ENCODE peak calls at places on chromosomes 13 and 19, in five cellular contexts. X is neural progenitor cell, H is PC-3, V is HCT116, M is heart left ventricle. Z is an unnamed sample.

GRCh38 chr13:112752211-112752610 is 62.4 kb downstream of the ATP11A start:
- DNase-seq in M (no peak), X (no peak), V (no peak), H (no peak), Z (no peak)

GRCh38 chr19:17542042-17542441 is 13.4 kb upstream of the COLGALT1 start:
- DNase-seq in H (no peak), M (no peak), V (no peak), X (no peak), Z (no peak)

GRCh38 chr19:41859213-41859617 is 840 bp upstream of the RPS19 start:
- DNase-seq in X (no peak), M (no peak), V (no peak), H (no peak), Z (no peak)

GRCh38 chr13:76813874-76814273 is 72.3 kb downstream of the KCTD12 start:
- DNase-seq in M (no peak), X (no peak), H (no peak), V (no peak), Z (no peak)

GRCh38 chr19:16654621-16655020 is 5.3 kb downstream of the SMIM7 start:
- DNase-seq in V (no peak), X (no peak), M (no peak), H (no peak), Z (no peak)

GRCh38 chr13:80873589-80873988 is 532.7 kb upstream of the SPRY2 start:
- DNase-seq in M (no peak), X (no peak), V (no peak), H (peak), Z (no peak)

GRCh38 chr13:106911602-106912001 is 343.7 kb upstream of the ARGLU1 start:
- DNase-seq in M (no peak), H (no peak), X (no peak), V (no peak), Z (no peak)

GRCh38 chr13:92991687-92992086 is 234.9 kb upstream of the GPC6 start:
- DNase-seq in V (no peak), M (no peak), X (no peak), H (no peak), Z (no peak)

GRCh38 chr13:111559612-111560423 is 239.4 kb downstream of the TEX29 start:
- DNase-seq in M (no peak), V (no peak), X (no peak), H (no peak), Z (no peak)

GRCh38 chr19:35673121-35673804 is 6.9 kb downstream of the UPK1A start:
- DNase-seq in H (no peak), V (peak), X (peak), M (peak), Z (no peak)

GRCh38 chr13:19759669-19760068 is 23.1 kb downstream of the PSPC1 start:
- DNase-seq in M (no peak), H (peak), V (no peak), X (no peak), Z (no peak)

GRCh38 chr13:24700539-24700938 is 20.3 kb downstream of the ATP12A start:
- DNase-seq in X (no peak), V (no peak), H (no peak), M (no peak), Z (no peak)

GRCh38 chr13:24618219-24618955 is 61.8 kb upstream of the ATP12A start:
- DNase-seq in V (no peak), M (no peak), X (no peak), H (no peak), Z (no peak)

GRCh38 chr13:36148436-36148835 is 17.3 kb upstream of the DCLK1 start:
- DNase-seq in X (no peak), H (peak), V (no peak), M (no peak), Z (no peak)

GRCh38 chr19:17605761-17606745 is 50.6 kb downstream of the COLGALT1 start:
- DNase-seq in X (peak), H (peak), M (peak), V (peak), Z (peak)

GRCh38 chr19:41407271-41407670 is 9.7 kb downstream of the BCKDHA start:
- DNase-seq in V (no peak), M (no peak), H (no peak), X (peak), Z (no peak)

GRCh38 chr19:1446713-1447564 is 3.0 kb upstream of the APC2 start:
- DNase-seq in H (no peak), M (peak), X (peak), V (no peak), Z (no peak)

GRCh38 chr19:46349311-46349993 is 2.6 kb downstream of the PPP5C start:
- DNase-seq in H (no peak), X (no peak), V (no peak), M (no peak), Z (no peak)

GRCh38 chr19:13068064-13068807 is 34.4 kb downstream of the LYL1 start:
- DNase-seq in V (no peak), M (no peak), H (no peak), X (no peak), Z (no peak)

GRCh38 chr19:35269425-35270117 is 809 bp downstream of the USF2 start:
- DNase-seq in V (peak), M (peak), H (peak), X (peak), Z (peak)

GRCh38 chr19:48419158-48419920 is 25.9 kb downstream of the GRIN2D start:
- DNase-seq in X (peak), H (peak), M (no peak), V (no peak), Z (no peak)

GRCh38 chr13:111005808-111006494 is 91.1 kb upstream of the ANKRD10 start:
- DNase-seq in V (no peak), X (no peak), M (peak), H (no peak), Z (no peak)

GRCh38 chr13:61770697-61771096 is 355.0 kb upstream of the PCDH20 start:
- DNase-seq in X (peak), H (no peak), M (no peak), V (no peak), Z (no peak)

GRCh38 chr13:40146586-40147240 is 491.3 kb downstream of the COG6 start:
- DNase-seq in M (no peak), X (no peak), H (no peak), V (no peak), Z (no peak)

GRCh38 chr13:40152145-40152544 is 496.7 kb downstream of the COG6 start:
- DNase-seq in X (no peak), V (peak), M (no peak), H (peak), Z (peak)

GRCh38 chr13:40148103-40148502 is 492.6 kb downstream of the COG6 start:
- DNase-seq in X (no peak), M (no peak), H (no peak), V (no peak), Z (no peak)

GRCh38 chr13:40148742-40149141 is 493.3 kb downstream of the COG6 start:
- DNase-seq in V (no peak), X (no peak), M (no peak), H (no peak), Z (no peak)

GRCh38 chr13:40149611-40150283 is 494.3 kb downstream of the COG6 start:
- DNase-seq in M (peak), X (no peak), V (no peak), H (peak), Z (peak)
- H3K27ac ChIP-seq in M (peak), X (no peak), V (no peak), H (no peak), Z (peak)

GRCh38 chr13:66207610-66208009 is 1022.5 kb downstream of the PCDH9 start:
- DNase-seq in V (no peak), X (no peak), H (no peak), M (no peak), Z (no peak)
- H3K27ac ChIP-seq in V (no peak), X (no peak), H (no peak), M (no peak), Z (no peak)

DNA sequence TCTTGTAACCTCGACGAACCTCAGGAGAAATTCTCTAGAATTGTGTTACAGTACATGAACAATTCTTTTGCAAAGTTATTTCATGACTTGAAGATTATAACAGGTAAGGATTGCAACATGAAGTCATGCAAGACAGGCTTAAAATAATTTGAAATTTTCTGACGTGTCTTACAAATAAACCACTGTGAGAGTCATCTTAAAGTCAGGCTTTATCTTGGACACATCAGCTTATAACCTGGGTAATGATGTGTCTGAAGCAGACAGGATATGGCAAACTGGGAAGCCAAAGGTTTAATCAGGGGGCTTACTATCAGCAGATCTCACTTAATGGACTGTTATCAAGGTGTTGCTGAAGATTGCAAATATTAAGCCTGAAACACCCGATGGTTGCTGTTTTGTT is 407.8 kb downstream of the KLF5 start:
- DNase-seq in H (peak), M (no peak), X (no peak), V (no peak), Z (peak)
- H3K27ac ChIP-seq in H (peak), M (no peak), X (no peak), V (no peak), Z (peak)

GRCh38 chr13:42876270-42876714 is 94.9 kb downstream of the FAM216B start:
- DNase-seq in H (no peak), M (no peak), X (no peak), V (no peak), Z (no peak)
- H3K27ac ChIP-seq in H (peak), M (no peak), X (no peak), V (no peak), Z (no peak)

GRCh38 chr19:39125199-39125553 is 410 bp upstream of the PAK4 start:
- DNase-seq in X (no peak), V (no peak), M (no peak), H (no peak), Z (no peak)
- H3K27ac ChIP-seq in X (no peak), V (peak), M (peak), H (no peak), Z (peak)

GRCh38 chr13:90926459-90926858 is 421.0 kb upstream of the MIR17HG start:
- DNase-seq in M (no peak), V (no peak), X (no peak), H (no peak), Z (no peak)

GRCh38 chr13:90933097-90933826 is 414.2 kb upstream of the MIR17HG start:
- DNase-seq in V (no peak), X (no peak), H (peak), M (no peak), Z (no peak)

GRCh38 chr13:90928109-90928508 is 419.4 kb upstream of the MIR17HG start:
- DNase-seq in H (no peak), M (no peak), X (no peak), V (no peak), Z (no peak)
- H3K27ac ChIP-seq in H (no peak), M (no peak), X (no peak), V (no peak), Z (no peak)